ENCODE peak calls at places on chromosomes 1 and 21, in nine cellular contexts. E, A, Z, R, Q, N, V, C and S are unnamed samples.

GRCh38 chr1:198528376-198528775 is 12.1 kb downstream of the ATP6V1G3 start:
- DNase-seq in R (no peak), C (no peak), N (no peak), Q (no peak), Z (no peak), A (no peak), E (no peak), V (no peak), S (no peak)

GRCh38 chr1:214303106-214303505 is 22.1 kb downstream of the SMYD2 start:
- DNase-seq in V (no peak), C (no peak), N (no peak), A (no peak), E (no peak), Z (no peak), Q (no peak), R (no peak), S (no peak)

GRCh38 chr1:61220531-61220930 is 138.2 kb downstream of the NFIA start:
- DNase-seq in V (no peak), C (no peak), R (no peak), A (no peak), N (no peak), Z (no peak), E (no peak), Q (no peak), S (no peak)

GRCh38 chr1:34918609-34919561 is 10.6 kb downstream of the DLGAP3 start:
- DNase-seq in Q (no peak), N (peak; percentile 65), Z (no peak), V (no peak), R (no peak), A (no peak), E (no peak), C (no peak), S (no peak)

GRCh38 chr1:205370780-205371179 is 14.1 kb upstream of the KLHDC8A start:
- DNase-seq in N (no peak), C (no peak), Q (no peak), R (no peak), A (no peak), E (no peak), Z (no peak), V (no peak), S (no peak)

GRCh38 chr1:115251856-115252255 is 86.2 kb downstream of the NGF start:
- DNase-seq in Z (no peak), Q (peak; percentile 67), A (no peak), V (no peak), C (no peak), N (no peak), E (no peak), R (no peak), S (no peak)

GRCh38 chr21:41613421-41613998 is 105.6 kb upstream of the TMPRSS2 start:
- DNase-seq in V (no peak), N (no peak), C (no peak), Z (no peak), R (no peak), E (no peak), Q (no peak), A (no peak), S (no peak)

GRCh38 chr21:30478015-30478414 is 2.2 kb downstream of the KRTAP19-1 start:
- DNase-seq in R (no peak), E (no peak), V (no peak), N (no peak), Q (peak; percentile 4), Z (no peak), C (no peak), A (no peak), S (no peak)

GRCh38 chr1:93346472-93346991 is 825 bp downstream of the DR1 start:
- DNase-seq in C (peak; percentile 17), N (peak; percentile 57), Z (no peak), A (no peak), V (no peak), E (no peak), Q (no peak), R (no peak), S (peak; percentile 38)

GRCh38 chr1:240126821-240127220 is 35.1 kb downstream of the FMN2 start:
- DNase-seq in Q (no peak), R (no peak), Z (no peak), E (no peak), N (no peak), A (no peak), C (no peak), V (no peak), S (no peak)

GRCh38 chr1:227793948-227794812 is 21.3 kb upstream of the PRSS38 start:
- DNase-seq in R (peak; percentile 93), C (no peak), Z (no peak), N (peak; percentile 90), V (peak; percentile 68), E (no peak), Q (peak; percentile 47), A (no peak), S (peak; percentile 72)

GRCh38 chr1:7667625-7668218 is 103.4 kb upstream of the VAMP3 start:
- DNase-seq in Q (peak; percentile 74), C (peak; percentile 81), V (peak; percentile 93), Z (no peak), E (peak; percentile 92), R (peak; percentile 96), A (peak; percentile 42), N (peak; percentile 86), S (peak; percentile 95)

GRCh38 chr1:170461362-170461761 is 70.6 kb upstream of the GORAB start:
- DNase-seq in V (no peak), R (no peak), A (no peak), E (no peak), C (no peak), Q (no peak), Z (no peak), N (peak; percentile 29), S (no peak)

GRCh38 chr1:234755449-234755863 is 145.5 kb upstream of the IRF2BP2 start:
- DNase-seq in Q (no peak), R (peak; percentile 88), N (no peak), V (peak; percentile 80), Z (no peak), E (peak; percentile 91), A (no peak), C (peak; percentile 91), S (peak; percentile 88)

GRCh38 chr1:155049651-155050559 is 1.2 kb upstream of the ADAM15 start:
- DNase-seq in C (no peak), Q (peak; percentile 53), A (no peak), N (no peak), Z (no peak), V (no peak), R (no peak), E (no peak), S (no peak)

GRCh38 chr1:149967041-149967440 is 30.4 kb upstream of the MTMR11 start:
- DNase-seq in Q (no peak), C (no peak), Z (no peak), E (no peak), N (peak; percentile 29), V (no peak), R (no peak), A (no peak), S (peak; percentile 20)

DNA sequence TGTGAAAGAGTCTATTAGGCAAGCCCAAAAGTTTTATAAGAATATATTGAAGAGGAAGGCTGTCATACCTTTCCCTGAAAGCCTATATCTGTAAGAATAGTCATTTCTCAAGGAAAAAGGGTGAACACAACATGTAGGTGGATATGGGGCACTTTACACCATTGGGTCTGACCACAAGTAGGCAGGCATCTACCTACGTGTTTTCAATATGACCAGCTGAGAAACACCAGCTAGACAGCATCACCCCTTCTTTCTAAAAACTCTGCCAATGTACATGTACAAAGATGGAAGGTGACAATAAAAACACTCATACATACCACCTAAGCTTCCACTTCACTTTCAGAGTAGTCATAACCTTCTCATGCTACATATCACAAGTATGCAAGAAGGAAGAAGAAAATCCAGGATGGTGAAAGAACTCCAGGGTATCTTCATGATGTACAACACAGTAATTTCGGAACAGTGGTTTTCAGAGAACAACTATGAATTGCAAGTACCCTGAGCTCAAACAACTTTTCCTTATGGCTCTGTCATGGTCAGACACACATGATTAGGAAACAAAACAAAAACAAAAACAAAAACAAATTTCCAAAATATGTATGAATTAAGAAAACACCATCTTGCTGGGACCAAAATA is 98.5 kb upstream of the ADGRL2 start:
- DNase-seq in A (no peak), R (no peak), C (no peak), V (no peak), Z (no peak), N (no peak), E (no peak), Q (no peak), S (no peak)
- H3K27ac ChIP-seq in A (no peak overlapping the region), R (no peak overlapping the region), C (no peak overlapping the region), V (no peak overlapping the region), Z (no peak overlapping the region), N (no peak overlapping the region), E (no peak overlapping the region), Q (no peak overlapping the region), S (no peak overlapping the region)

GRCh38 chr21:44940116-44940631 is 345 bp downstream of the SLX9 start:
- DNase-seq in A (no peak), N (no peak), E (no peak), V (no peak), Z (no peak), R (peak; percentile 80), C (no peak), Q (no peak), S (no peak)
- H3K27ac ChIP-seq in A (peak overlapping the region; percentile 66), N (peak overlapping the region; percentile 27), E (peak overlapping the region; percentile 66), V (peak overlapping the region; percentile 70), Z (peak overlapping the region; percentile 76), R (no peak overlapping the region), C (peak overlapping the region; percentile 91), Q (peak overlapping the region; percentile 78), S (peak overlapping the region; percentile 68)

DNA sequence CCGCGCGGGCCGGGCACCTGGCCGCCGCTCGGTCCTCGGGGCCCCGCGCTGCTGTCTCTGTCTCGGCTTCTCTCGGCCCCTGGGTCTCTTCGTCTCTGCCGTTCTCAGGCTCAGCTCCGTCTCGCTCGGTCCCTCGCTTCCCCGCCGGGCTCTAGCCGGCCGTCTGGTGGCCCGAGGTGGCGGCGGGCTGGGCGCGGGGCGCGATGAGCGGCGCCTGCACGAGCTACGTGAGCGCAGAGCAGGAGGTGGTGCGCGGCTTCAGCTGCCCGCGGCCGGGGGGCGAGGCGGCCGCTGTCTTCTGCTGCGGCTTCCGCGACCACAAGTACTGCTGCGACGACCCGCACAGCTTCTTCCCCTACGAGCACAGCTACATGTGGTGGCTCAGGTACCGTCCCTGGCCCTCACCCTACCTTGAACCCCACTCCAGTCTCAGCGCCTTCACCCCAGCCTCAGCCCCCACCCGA is 355 bp downstream of the SHISAL2A start:
- DNase-seq in V (peak; percentile 65), Q (no peak), E (no peak), A (no peak), R (no peak), Z (no peak), C (no peak), N (peak; percentile 61), S (no peak)
- H3K27ac ChIP-seq in V (peak overlapping the region; percentile 51), Q (no peak overlapping the region), E (no peak overlapping the region), A (no peak overlapping the region), R (no peak overlapping the region), Z (peak overlapping the region; percentile 33), C (no peak overlapping the region), N (no peak overlapping the region), S (no peak overlapping the region)

DNA sequence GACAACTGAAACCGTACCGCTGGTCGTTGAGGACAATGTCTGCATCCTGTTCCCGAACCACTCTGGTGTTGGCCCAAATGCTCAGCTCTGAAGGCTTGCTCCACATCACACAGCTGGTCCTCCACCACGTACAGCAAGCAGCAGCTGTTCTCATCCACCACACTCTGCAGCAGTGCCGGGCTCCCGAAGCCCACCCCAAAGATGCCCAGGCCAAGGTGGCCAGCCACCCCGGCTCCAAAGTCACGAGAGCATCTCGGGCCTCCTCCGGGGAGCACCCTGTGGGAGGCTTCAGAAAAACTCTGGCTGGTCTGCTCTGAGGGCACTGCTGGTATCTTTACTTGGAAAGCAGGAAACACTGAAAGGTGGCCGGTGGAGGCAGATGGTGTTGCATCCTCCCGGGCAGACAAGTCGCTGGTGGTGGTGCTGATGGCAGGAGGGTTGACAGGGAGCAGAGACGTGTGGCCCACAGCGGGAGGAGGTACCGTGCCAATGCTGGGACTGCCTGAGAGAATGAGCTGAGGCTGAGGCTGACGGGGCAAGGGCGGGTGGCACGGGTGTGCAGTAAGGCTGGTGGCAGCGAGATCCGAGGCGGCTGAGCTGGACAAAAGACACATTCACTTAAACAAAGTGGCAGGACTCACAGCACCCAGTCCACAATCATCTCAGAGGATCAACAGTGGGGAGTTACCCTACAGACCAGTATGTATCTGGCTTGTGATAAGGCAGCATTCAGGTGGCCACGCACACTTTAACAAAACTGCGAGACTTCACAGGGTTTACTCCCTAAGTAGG is 6.5 kb upstream of the CCDC27 start:
- DNase-seq in Z (no peak), V (no peak), A (no peak), E (no peak), R (no peak), N (no peak), Q (no peak), C (no peak), S (peak; percentile 53)
- H3K27ac ChIP-seq in Z (no peak overlapping the region), V (no peak overlapping the region), A (no peak overlapping the region), E (no peak overlapping the region), R (no peak overlapping the region), N (no peak overlapping the region), Q (peak overlapping the region; percentile 65), C (peak overlapping the region; percentile 89), S (no peak overlapping the region)